ENCODE peak calls at places on chromosomes 3 and 15, in four cellular contexts. M is stomach, F is uterus, K is HAP-1. S is an unnamed sample. For H3K4me1, the result is how much of the 10 kb centered on the place peaks cover.

GRCh38 chr15:45118996-45119395 is 4.9 kb downstream of the DUOXA2 start:
- DNase-seq in M (no peak), K (no peak), F (no peak), S (no peak)

GRCh38 chr3:74621581-74621980 is 7.1 kb upstream of the CNTN3 start:
- DNase-seq in M (no peak), F (no peak), K (no peak), S (no peak)

GRCh38 chr3:48931944-48932580 is 13.4 kb downstream of the ARIH2 start:
- DNase-seq in M (no peak), F (no peak), K (no peak), S (no peak)

GRCh38 chr3:194596906-194597305 is 36.3 kb downstream of the TMEM44 start:
- DNase-seq in F (no peak), M (no peak), K (no peak), S (no peak)

GRCh38 chr3:125325746-125326145 is 49.4 kb downstream of the ZNF148 start:
- DNase-seq in F (no peak), M (no peak), K (no peak), S (no peak)

GRCh38 chr3:37590328-37591079 is 271.2 kb upstream of the CTDSPL start:
- DNase-seq in M (peak), K (no peak), F (peak), S (no peak)

GRCh38 chr3:140903196-140903595 is 38.4 kb upstream of the SLC25A36 start:
- DNase-seq in K (no peak), M (no peak), F (no peak), S (no peak)

GRCh38 chr3:184284696-184285095 is 8.9 kb downstream of the ECE2 start:
- DNase-seq in K (peak), M (peak), F (no peak), S (peak)

GRCh38 chr3:148023994-148024393 is 614.8 kb downstream of the ZIC1 start:
- DNase-seq in M (no peak), K (no peak), F (no peak), S (no peak)

GRCh38 chr3:99700637-99701268 is 62.4 kb downstream of the COL8A1 start:
- DNase-seq in F (no peak), K (no peak), M (no peak), S (no peak)

GRCh38 chr3:40404591-40405198 is 17.7 kb downstream of the ENTPD3 start:
- DNase-seq in K (no peak), M (no peak), F (no peak), S (no peak)

GRCh38 chr3:59609967-59610366 is 560.1 kb upstream of the CFAP20DC start:
- DNase-seq in F (no peak), K (no peak), M (no peak), S (no peak)

GRCh38 chr3:190238871-190239270 is 83.4 kb downstream of the CLDN1 start:
- DNase-seq in K (no peak), M (no peak), F (no peak), S (peak)

GRCh38 chr15:88621789-88622604 is 857 bp downstream of the AEN start:
- DNase-seq in M (no peak), F (no peak), K (peak), S (no peak)

GRCh38 chr15:35963316-35963715 is 417.4 kb upstream of the DPH6 start:
- DNase-seq in F (no peak), K (no peak), M (no peak), S (no peak)

GRCh38 chr3:41045491-41045890 is 153.8 kb upstream of the CTNNB1 start:
- DNase-seq in K (no peak), F (no peak), M (no peak), S (no peak)

DNA sequence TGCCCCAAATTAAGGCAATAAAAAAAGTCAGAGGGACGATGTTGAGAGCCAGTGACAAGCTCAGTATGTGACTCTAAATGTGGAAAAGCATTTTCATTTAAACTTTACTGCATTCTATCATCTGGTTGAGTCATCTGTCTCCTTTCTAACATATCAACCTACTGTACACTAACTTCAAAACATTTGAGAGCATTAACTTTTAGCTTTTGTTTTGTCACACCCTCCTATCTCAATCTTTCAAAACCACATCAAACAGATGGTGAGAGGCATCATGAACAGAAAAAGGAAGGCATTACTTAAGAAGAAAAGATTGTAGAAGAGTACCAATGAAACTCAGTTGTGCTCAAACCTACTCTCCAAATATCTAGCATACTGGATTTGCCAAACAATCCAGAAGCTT is 4.8 kb downstream of the LRRC58 start:
- DNase-seq in K (no peak), F (no peak), M (no peak), S (no peak)
- H3K4me3 ChIP-seq in K (no peak), F (no peak), M (no peak), S (no peak)

GRCh38 chr3:8525893-8526292 is 24.3 kb downstream of the LMCD1 start:
- DNase-seq in M (no peak), K (no peak), F (no peak), S (no peak)

GRCh38 chr3:8524249-8524648 is 22.6 kb downstream of the LMCD1 start:
- DNase-seq in M (no peak), F (no peak), K (no peak), S (no peak)

GRCh38 chr3:8523041-8523440 is 21.4 kb downstream of the LMCD1 start:
- DNase-seq in M (no peak), K (no peak), F (no peak), S (no peak)

GRCh38 chr3:8520816-8521415 is 19.3 kb downstream of the LMCD1 start:
- DNase-seq in K (no peak), M (no peak), F (no peak), S (no peak)

DNA sequence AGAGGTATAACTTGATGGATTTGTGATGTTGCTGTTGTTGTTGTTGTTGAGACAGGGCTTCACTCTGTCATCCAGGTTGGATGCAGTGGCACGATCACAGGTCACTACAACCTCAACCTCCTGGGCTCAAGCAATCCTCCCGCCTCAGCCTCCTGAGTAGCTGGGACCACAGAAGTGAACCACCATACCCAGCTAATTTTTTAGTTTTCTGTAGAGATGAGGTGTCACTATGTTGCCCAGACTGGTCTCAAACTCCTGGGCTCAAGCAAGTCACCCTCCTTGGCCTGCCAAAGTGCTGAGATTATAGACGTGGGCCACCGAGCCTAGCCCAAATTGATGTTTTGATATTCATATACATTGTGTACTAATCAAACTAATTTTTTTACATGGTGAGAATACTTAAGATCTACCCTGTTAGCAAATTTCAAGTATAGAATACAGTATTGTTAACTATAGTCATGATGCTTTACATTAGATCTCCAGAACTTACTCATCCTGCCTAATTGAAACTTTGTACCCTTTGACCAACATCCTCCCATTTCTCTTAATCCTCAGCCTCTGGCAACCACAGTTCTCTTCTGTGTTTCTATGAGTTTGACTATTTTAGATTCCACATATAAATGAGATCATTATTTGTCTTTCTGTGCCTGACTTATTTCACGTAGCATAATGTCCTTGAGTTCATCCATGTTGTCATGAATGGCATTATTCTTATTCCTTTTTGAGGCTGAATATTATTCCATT is 23.2 kb downstream of the LMCD1 start:
- DNase-seq in F (no peak), M (no peak), K (no peak), S (no peak)
- H3K4me1 ChIP-seq in F (under half), M (under half), K (under half), S (under half)

GRCh38 chr3:14429689-14430452 is 27.5 kb downstream of the SLC6A6 start:
- DNase-seq in F (no peak), M (no peak), K (no peak), S (no peak)

GRCh38 chr3:14430706-14431470 is 28.5 kb downstream of the SLC6A6 start:
- DNase-seq in K (no peak), M (no peak), F (no peak), S (no peak)

GRCh38 chr3:14432996-14433572 is 30.7 kb downstream of the SLC6A6 start:
- DNase-seq in K (no peak), M (peak), F (no peak), S (no peak)

GRCh38 chr3:14431928-14432834 is 29.8 kb downstream of the SLC6A6 start:
- DNase-seq in M (peak), K (no peak), F (peak), S (peak)

GRCh38 chr3:14431556-14431927 is 29.1 kb downstream of the SLC6A6 start:
- DNase-seq in K (no peak), M (no peak), F (no peak), S (no peak)
- H3K4me3 ChIP-seq in K (no peak), M (no peak), F (no peak), S (no peak)

GRCh38 chr3:111871809-111872623 is 13.0 kb downstream of the PHLDB2 start:
- DNase-seq in F (no peak), M (no peak), K (no peak), S (no peak)
- H3K4me1 ChIP-seq in F (under half), M (half or more), K (under half), S (under half)